ENCODE peak calls at places on chromosomes 3 and 15, in eight cellular contexts. One of them, this sample, is unnamed.

GRCh38 chr3:152298393-152299242 is 29.9 kb downstream of the MBNL1 start:
- DNase-seq in HL-60: peak; percentile 93
- DNase-seq in H1: no peak
- DNase-seq in AML-193: peak; percentile 99
- DNase-seq in HTR-8/SVneo: peak; percentile 64
- DNase-seq in Ammon's horn: peak; percentile 81
- DNase-seq in AG10803: peak; percentile 99
- DNase-seq in adrenal gland: peak; percentile 86
- DNase-seq in this sample: peak; percentile 95

GRCh38 chr3:175150812-175151411 is 291.8 kb downstream of the NAALADL2 start:
- DNase-seq in Ammon's horn: no peak
- DNase-seq in H1: no peak
- DNase-seq in AML-193: no peak
- DNase-seq in HTR-8/SVneo: no peak
- DNase-seq in adrenal gland: peak; percentile 59
- DNase-seq in HL-60: no peak
- DNase-seq in AG10803: no peak
- DNase-seq in this sample: peak; percentile 30

GRCh38 chr3:149462051-149462450 is 12.4 kb upstream of the TM4SF4 start:
- DNase-seq in HL-60: no peak
- DNase-seq in Ammon's horn: no peak
- DNase-seq in AML-193: no peak
- DNase-seq in AG10803: peak; percentile 12
- DNase-seq in adrenal gland: no peak
- DNase-seq in HTR-8/SVneo: no peak
- DNase-seq in H1: no peak
- DNase-seq in this sample: no peak

GRCh38 chr3:55879901-55880331 is 392.8 kb upstream of the WNT5A start:
- DNase-seq in Ammon's horn: no peak
- DNase-seq in AG10803: peak; percentile 23
- DNase-seq in adrenal gland: no peak
- DNase-seq in AML-193: no peak
- DNase-seq in H1: no peak
- DNase-seq in HL-60: no peak
- DNase-seq in HTR-8/SVneo: no peak
- DNase-seq in this sample: peak; percentile 22

GRCh38 chr3:99699841-99700240 is 61.4 kb downstream of the COL8A1 start:
- DNase-seq in AG10803: peak; percentile 64
- DNase-seq in HTR-8/SVneo: no peak
- DNase-seq in Ammon's horn: no peak
- DNase-seq in HL-60: no peak
- DNase-seq in adrenal gland: no peak
- DNase-seq in AML-193: no peak
- DNase-seq in H1: no peak
- DNase-seq in this sample: peak; percentile 92

GRCh38 chr15:100348578-100348977 is 6.8 kb upstream of the ADAMTS17 start:
- DNase-seq in HTR-8/SVneo: no peak
- DNase-seq in AML-193: no peak
- DNase-seq in AG10803: no peak
- DNase-seq in Ammon's horn: no peak
- DNase-seq in H1: no peak
- DNase-seq in adrenal gland: no peak
- DNase-seq in HL-60: no peak
- DNase-seq in this sample: no peak

GRCh38 chr3:155363690-155364070 is 70.2 kb upstream of the STRIT1 start:
- DNase-seq in Ammon's horn: no peak
- DNase-seq in H1: no peak
- DNase-seq in AML-193: no peak
- DNase-seq in HTR-8/SVneo: no peak
- DNase-seq in HL-60: no peak
- DNase-seq in adrenal gland: no peak
- DNase-seq in AG10803: no peak
- DNase-seq in this sample: peak; percentile 10

GRCh38 chr3:77259701-77260100 is 219.8 kb downstream of the ROBO2 start:
- DNase-seq in AML-193: no peak
- DNase-seq in Ammon's horn: no peak
- DNase-seq in H1: no peak
- DNase-seq in adrenal gland: no peak
- DNase-seq in HL-60: no peak
- DNase-seq in HTR-8/SVneo: no peak
- DNase-seq in AG10803: no peak
- DNase-seq in this sample: no peak

GRCh38 chr3:99647081-99647480 is 8.7 kb downstream of the COL8A1 start:
- DNase-seq in AG10803: no peak
- DNase-seq in adrenal gland: no peak
- DNase-seq in HL-60: no peak
- DNase-seq in H1: no peak
- DNase-seq in Ammon's horn: no peak
- DNase-seq in AML-193: no peak
- DNase-seq in HTR-8/SVneo: no peak
- DNase-seq in this sample: peak; percentile 62

This sample was measured in astrocyte.